ENCODE peak calls at places on chromosomes 7 and 10, in six cellular contexts. L is CD8-positive, alpha-beta T cell; W is tibial nerve; C is mesendoderm; K is pancreas; N is right lobe of liver. O is an unnamed sample.

GRCh38 chr7:138821912-138822311 is 23.9 kb upstream of the ATP6V0A4 start:
- DNase-seq in C (peak; percentile 45), N (no peak), L (no peak), W (no peak), K (no peak), O (peak; percentile 33)

GRCh38 chr10:124242791-124243190 is 149.4 kb upstream of the CHST15 start:
- DNase-seq in L (no peak), K (no peak), W (no peak), C (no peak), N (no peak), O (no peak)

GRCh38 chr10:94500063-94500462 is 45.5 kb upstream of the HELLS start:
- DNase-seq in C (peak; percentile 19), L (no peak), K (no peak), W (no peak), N (no peak), O (peak; percentile 6)

GRCh38 chr7:22730921-22731654 is 4.1 kb downstream of the IL6 start:
- DNase-seq in C (no peak), W (no peak), N (no peak), L (no peak), K (no peak), O (no peak)

GRCh38 chr10:42753126-42753506 is 29.5 kb upstream of the BMS1 start:
- DNase-seq in K (peak; percentile 89), C (peak; percentile 90), W (peak; percentile 49), N (peak; percentile 67), L (peak; percentile 79), O (peak; percentile 90)

GRCh38 chr7:26326211-26326610 is 34.5 kb downstream of the SNX10 start:
- DNase-seq in L (no peak), K (no peak), C (no peak), W (no peak), N (no peak), O (no peak)

GRCh38 chr7:118372530-118372929 is 148.0 kb downstream of the ANKRD7 start:
- DNase-seq in C (no peak), N (no peak), W (no peak), L (no peak), K (no peak), O (no peak)

GRCh38 chr7:155792315-155792960 is 19.8 kb downstream of the SHH start:
- DNase-seq in W (no peak), L (no peak), N (no peak), C (no peak), K (no peak), O (no peak)

GRCh38 chr7:93298671-93299070 is 66.5 kb downstream of the VPS50 start:
- DNase-seq in L (no peak), N (no peak), C (no peak), W (no peak), K (no peak), O (no peak)

GRCh38 chr10:27100800-27101347 is 580 bp upstream of the ANKRD26 start:
- DNase-seq in N (no peak), C (peak; percentile 4), K (no peak), L (no peak), W (no peak), O (no peak)

GRCh38 chr7:40879941-40880558 is 745.2 kb downstream of the SUGCT start:
- DNase-seq in C (no peak), K (no peak), L (no peak), N (no peak), W (no peak), O (no peak)

GRCh38 chr10:78375854-78376785 is 342.5 kb downstream of the RPS24 start:
- DNase-seq in L (no peak), N (no peak), C (no peak), K (no peak), W (no peak), O (no peak)

GRCh38 chr10:113565364-113565763 is 12.5 kb downstream of the HABP2 start:
- DNase-seq in K (no peak), C (no peak), N (no peak), W (no peak), L (no peak), O (no peak)

GRCh38 chr10:132654121-132654571 is 116.6 kb downstream of the INPP5A start:
- DNase-seq in W (no peak), C (no peak), L (no peak), N (no peak), K (no peak), O (peak; percentile 71)

GRCh38 chr7:138798836-138799235 is 840 bp upstream of the ATP6V0A4 start:
- DNase-seq in C (no peak), L (no peak), N (no peak), K (no peak), W (no peak), O (no peak)

GRCh38 chr10:70106958-70107791 is 25.4 kb downstream of the AIFM2 start:
- DNase-seq in L (no peak), C (peak; percentile 70), W (no peak), N (no peak), K (no peak), O (peak; percentile 87)

GRCh38 chr7:6443372-6443941 is 4.3 kb downstream of the DAGLB start:
- DNase-seq in W (no peak), N (no peak), C (peak; percentile 71), L (no peak), K (no peak), O (no peak)

GRCh38 chr7:116487907-116488521 is 11.5 kb upstream of the CAV2 start:
- DNase-seq in C (no peak), L (no peak), K (no peak), W (no peak), N (no peak), O (no peak)

GRCh38 chr10:113446739-113447138 is 106.1 kb upstream of the HABP2 start:
- DNase-seq in K (no peak), L (no peak), C (no peak), N (no peak), W (no peak), O (no peak)

GRCh38 chr10:124425227-124425962 is 6.7 kb upstream of the OAT start:
- DNase-seq in K (no peak), C (no peak), N (peak; percentile 73), W (no peak), L (no peak), O (no peak)

GRCh38 chr10:34145751-34146150 is 669.3 kb downstream of the PARD3 start:
- DNase-seq in N (no peak), K (no peak), C (no peak), W (no peak), L (no peak), O (no peak)

GRCh38 chr10:47252093-47252780 is 47.8 kb upstream of the GDF10 start:
- DNase-seq in W (no peak), C (no peak), N (peak; percentile 31), K (no peak), L (peak; percentile 44), O (no peak)

GRCh38 chr10:30359373-30360206 is 10.5 kb upstream of the MTPAP start:
- DNase-seq in N (no peak), L (peak; percentile 72), W (no peak), K (peak; percentile 82), C (peak; percentile 93), O (peak; percentile 80)

GRCh38 chr7:52555805-52556204 is 479.6 kb upstream of the POM121L12 start:
- DNase-seq in N (no peak), W (no peak), L (no peak), C (no peak), K (no peak), O (no peak)

GRCh38 chr10:122276611-122277205 is 5.6 kb downstream of the BTBD16 start:
- DNase-seq in C (peak; percentile 77), L (no peak), K (no peak), W (no peak), N (no peak), O (peak; percentile 70)

GRCh38 chr7:43083091-43083490 is 29.4 kb upstream of the HECW1 start:
- DNase-seq in W (no peak), K (no peak), N (no peak), L (no peak), C (no peak), O (no peak)

GRCh38 chr7:151415375-151416112 is 5.7 kb upstream of the WDR86 start:
- DNase-seq in C (no peak), N (no peak), K (no peak), W (no peak), L (no peak), O (no peak)

GRCh38 chr7:41925946-41926345 is 223.1 kb upstream of the INHBA start:
- DNase-seq in L (no peak), W (no peak), K (no peak), N (no peak), C (no peak), O (no peak)

DNA sequence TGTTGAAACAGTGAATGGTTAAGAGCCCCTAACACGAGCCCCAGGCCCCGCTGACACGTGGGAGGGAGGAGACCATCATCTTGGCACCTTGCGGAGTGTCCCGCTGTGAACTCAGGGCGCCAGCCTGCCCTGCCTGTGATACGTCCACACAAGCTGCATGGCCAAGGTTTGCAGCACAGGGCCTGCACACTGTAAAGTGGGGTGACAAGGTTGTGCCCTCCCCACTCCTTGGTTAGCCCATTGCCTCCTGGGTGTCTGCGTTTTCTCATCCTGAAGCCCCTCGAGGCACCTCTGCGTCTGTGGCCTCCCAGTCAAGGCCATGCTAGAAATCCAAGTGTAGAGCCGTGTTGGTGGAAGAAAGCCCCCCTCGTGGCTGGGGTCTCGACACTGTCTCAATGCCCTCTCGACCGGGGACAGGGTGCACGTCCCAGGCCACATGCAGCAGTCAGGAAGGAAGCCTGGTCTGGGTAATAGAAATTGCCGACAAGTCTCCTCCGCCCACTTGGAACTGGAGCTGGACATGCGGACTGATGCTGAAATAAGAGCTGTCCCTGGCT is 192.1 kb downstream of the DNAJB6 start:
- DNase-seq in L (peak; percentile 25), K (no peak), W (peak; percentile 3), C (no peak), N (peak; percentile 33), O (no peak)
- H3K4me3 ChIP-seq in L (no peak overlapping the region), K (no peak overlapping the region), W (no peak overlapping the region), C (no peak overlapping the region), N (no peak overlapping the region), O (no peak overlapping the region)

GRCh38 chr7:55285665-55286064 is 79.5 kb upstream of the LANCL2 start:
- DNase-seq in L (no peak), W (no peak), C (no peak), N (no peak), K (no peak), O (no peak)

GRCh38 chr7:55288070-55288824 is 76.9 kb upstream of the LANCL2 start:
- DNase-seq in C (no peak), L (no peak), N (no peak), K (no peak), W (no peak), O (no peak)

DNA sequence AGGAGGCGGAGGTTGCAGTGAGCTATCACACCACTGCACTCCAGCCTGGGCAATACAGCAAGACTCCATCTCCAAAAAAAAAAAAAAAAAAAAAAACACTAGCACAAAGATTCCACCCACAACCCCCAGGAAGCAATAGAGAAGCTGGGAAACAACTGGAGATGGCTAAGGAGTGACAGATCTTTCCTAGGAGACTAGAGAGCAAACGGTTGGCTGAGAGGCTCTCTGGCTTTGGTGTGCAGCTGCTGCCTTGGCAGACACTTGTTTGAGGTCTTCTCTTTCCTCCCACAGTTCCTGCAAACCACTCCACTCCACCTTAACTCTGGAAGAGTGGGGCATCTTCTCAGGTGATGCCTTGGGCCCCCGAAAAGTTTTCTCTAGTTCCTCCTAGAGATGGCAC is 78.5 kb upstream of the LANCL2 start:
- DNase-seq in L (no peak), C (no peak), K (no peak), N (no peak), W (no peak), O (no peak)
- H3K27me3 ChIP-seq in L (no peaks in the 10 kb centered on the region), C (no peaks in the 10 kb centered on the region), K (no peaks in the 10 kb centered on the region), N (no peaks in the 10 kb centered on the region), W (no peaks in the 10 kb centered on the region), O (no peaks in the 10 kb centered on the region)

GRCh38 chr7:36278069-36278766 is 111.4 kb upstream of the ANLN start:
- DNase-seq in K (no peak), N (peak; percentile 37), C (peak; percentile 62), L (no peak), W (no peak), O (no peak)
- H3K4me3 ChIP-seq in K (no peak overlapping the region), N (no peak overlapping the region), C (no peak overlapping the region), L (no peak overlapping the region), W (no peak overlapping the region), O (no peak overlapping the region)

GRCh38 chr10:23192396-23192740 is 256 bp downstream of the PTF1A start:
- DNase-seq in K (no peak), N (no peak), L (no peak), C (no peak), W (no peak), O (no peak)
- H3K27me3 ChIP-seq in K (no peaks in the 10 kb centered on the region), N (peaks cover 32% of the 10 kb centered on the region), L (no peaks in the 10 kb centered on the region), C (peaks cover 93% of the 10 kb centered on the region), W (peaks cover 89% of the 10 kb centered on the region), O (peaks cover 97% of the 10 kb centered on the region)

O was measured in H7.